ENCODE peak calls at places on chromosomes 11 and 22, in ten cellular contexts. One of them, this sample, is unnamed.

GRCh38 chr11:34406413-34406812 is 32.3 kb upstream of the CAT start:
- DNase-seq in neural progenitor cell: no peak
- DNase-seq in BJ: no peak
- DNase-seq in SK-N-SH: no peak
- DNase-seq in mammary epithelial cell: no peak
- DNase-seq in NB4: no peak
- DNase-seq in astrocyte: no peak
- DNase-seq in adrenal gland: no peak
- DNase-seq in tibial artery: no peak
- DNase-seq in cardiac muscle cell: no peak
- DNase-seq in this sample: no peak

GRCh38 chr11:63961608-63962412 is 12.6 kb upstream of the COX8A start:
- DNase-seq in NB4: peak
- DNase-seq in BJ: no peak
- DNase-seq in tibial artery: no peak
- DNase-seq in mammary epithelial cell: peak
- DNase-seq in astrocyte: no peak
- DNase-seq in cardiac muscle cell: peak
- DNase-seq in adrenal gland: no peak
- DNase-seq in SK-N-SH: peak
- DNase-seq in neural progenitor cell: peak
- DNase-seq in this sample: peak

GRCh38 chr11:30992513-30992849 is 377.1 kb downstream of the DCDC1 start:
- DNase-seq in tibial artery: no peak
- DNase-seq in NB4: no peak
- DNase-seq in BJ: no peak
- DNase-seq in cardiac muscle cell: no peak
- DNase-seq in neural progenitor cell: no peak
- DNase-seq in SK-N-SH: no peak
- DNase-seq in adrenal gland: no peak
- DNase-seq in astrocyte: no peak
- DNase-seq in mammary epithelial cell: no peak
- DNase-seq in this sample: no peak

GRCh38 chr11:6319001-6319878 is 1.1 kb downstream of the CAVIN3 start:
- DNase-seq in SK-N-SH: peak
- DNase-seq in tibial artery: peak
- DNase-seq in adrenal gland: no peak
- DNase-seq in astrocyte: no peak
- DNase-seq in mammary epithelial cell: peak
- DNase-seq in neural progenitor cell: peak
- DNase-seq in NB4: no peak
- DNase-seq in cardiac muscle cell: peak
- DNase-seq in BJ: no peak
- DNase-seq in this sample: no peak

GRCh38 chr11:55942785-55943392 is 6.7 kb upstream of the OR5I1 start:
- DNase-seq in BJ: no peak
- DNase-seq in neural progenitor cell: peak
- DNase-seq in cardiac muscle cell: peak
- DNase-seq in tibial artery: no peak
- DNase-seq in SK-N-SH: peak
- DNase-seq in NB4: peak
- DNase-seq in mammary epithelial cell: peak
- DNase-seq in astrocyte: no peak
- DNase-seq in adrenal gland: no peak
- DNase-seq in this sample: no peak

GRCh38 chr11:97525273-97525672 is 1135.5 kb downstream of the JRKL start:
- DNase-seq in SK-N-SH: no peak
- DNase-seq in adrenal gland: no peak
- DNase-seq in tibial artery: no peak
- DNase-seq in NB4: no peak
- DNase-seq in mammary epithelial cell: no peak
- DNase-seq in astrocyte: no peak
- DNase-seq in BJ: no peak
- DNase-seq in neural progenitor cell: no peak
- DNase-seq in cardiac muscle cell: peak
- DNase-seq in this sample: no peak

GRCh38 chr11:2995091-2995561 is 3.0 kb upstream of the NAP1L4 start:
- DNase-seq in tibial artery: no peak
- DNase-seq in cardiac muscle cell: no peak
- DNase-seq in SK-N-SH: no peak
- DNase-seq in mammary epithelial cell: no peak
- DNase-seq in NB4: no peak
- DNase-seq in neural progenitor cell: no peak
- DNase-seq in adrenal gland: no peak
- DNase-seq in BJ: no peak
- DNase-seq in astrocyte: no peak
- DNase-seq in this sample: no peak

GRCh38 chr11:43399983-43400630 is 41.4 kb downstream of the TTC17 start:
- DNase-seq in tibial artery: no peak
- DNase-seq in NB4: no peak
- DNase-seq in neural progenitor cell: no peak
- DNase-seq in cardiac muscle cell: no peak
- DNase-seq in mammary epithelial cell: no peak
- DNase-seq in BJ: no peak
- DNase-seq in SK-N-SH: no peak
- DNase-seq in adrenal gland: no peak
- DNase-seq in astrocyte: no peak
- DNase-seq in this sample: no peak

GRCh38 chr11:69012092-69013008 is 696 bp downstream of the MRGPRF start:
- DNase-seq in neural progenitor cell: peak
- DNase-seq in astrocyte: no peak
- DNase-seq in SK-N-SH: peak
- DNase-seq in adrenal gland: no peak
- DNase-seq in cardiac muscle cell: peak
- DNase-seq in tibial artery: no peak
- DNase-seq in NB4: peak
- DNase-seq in mammary epithelial cell: no peak
- DNase-seq in BJ: no peak
- DNase-seq in this sample: no peak

GRCh38 chr11:35292290-35292689 is 127.1 kb downstream of the SLC1A2 start:
- DNase-seq in BJ: no peak
- DNase-seq in astrocyte: no peak
- DNase-seq in NB4: no peak
- DNase-seq in neural progenitor cell: peak
- DNase-seq in cardiac muscle cell: no peak
- DNase-seq in SK-N-SH: peak
- DNase-seq in adrenal gland: no peak
- DNase-seq in mammary epithelial cell: no peak
- DNase-seq in tibial artery: no peak
- DNase-seq in this sample: no peak

GRCh38 chr22:46389081-46389480 is 53.6 kb downstream of the TRMU start:
- DNase-seq in cardiac muscle cell: no peak
- DNase-seq in adrenal gland: no peak
- DNase-seq in tibial artery: no peak
- DNase-seq in NB4: no peak
- DNase-seq in SK-N-SH: no peak
- DNase-seq in mammary epithelial cell: no peak
- DNase-seq in neural progenitor cell: no peak
- DNase-seq in BJ: no peak
- DNase-seq in astrocyte: no peak
- DNase-seq in this sample: no peak

GRCh38 chr22:25109878-25110595 is 89.6 kb upstream of the CRYBB3 start:
- DNase-seq in BJ: no peak
- DNase-seq in astrocyte: no peak
- DNase-seq in mammary epithelial cell: no peak
- DNase-seq in neural progenitor cell: no peak
- DNase-seq in tibial artery: no peak
- DNase-seq in NB4: no peak
- DNase-seq in SK-N-SH: no peak
- DNase-seq in cardiac muscle cell: no peak
- DNase-seq in adrenal gland: no peak
- DNase-seq in this sample: no peak

GRCh38 chr11:125343732-125344131 is 152.3 kb downstream of the FEZ1 start:
- DNase-seq in mammary epithelial cell: no peak
- DNase-seq in tibial artery: peak
- DNase-seq in NB4: no peak
- DNase-seq in BJ: no peak
- DNase-seq in neural progenitor cell: no peak
- DNase-seq in cardiac muscle cell: peak
- DNase-seq in astrocyte: peak
- DNase-seq in SK-N-SH: no peak
- DNase-seq in adrenal gland: no peak
- DNase-seq in this sample: peak

GRCh38 chr11:96293583-96293982 is 49.4 kb downstream of the MAML2 start:
- DNase-seq in cardiac muscle cell: peak
- DNase-seq in SK-N-SH: no peak
- DNase-seq in astrocyte: peak
- DNase-seq in NB4: peak
- DNase-seq in mammary epithelial cell: no peak
- DNase-seq in adrenal gland: no peak
- DNase-seq in neural progenitor cell: no peak
- DNase-seq in tibial artery: no peak
- DNase-seq in BJ: no peak
- DNase-seq in this sample: no peak
- H3K4me3 ChIP-seq in cardiac muscle cell: no peak
- H3K4me3 ChIP-seq in SK-N-SH: peak
- H3K4me3 ChIP-seq in astrocyte: no peak
- H3K4me3 ChIP-seq in NB4: no peak
- H3K4me3 ChIP-seq in mammary epithelial cell: peak
- H3K4me3 ChIP-seq in adrenal gland: no peak
- H3K4me3 ChIP-seq in neural progenitor cell: no peak
- H3K4me3 ChIP-seq in tibial artery: peak
- H3K4me3 ChIP-seq in BJ: no peak
- H3K4me3 ChIP-seq in this sample: no peak

GRCh38 chr11:12196335-12196734 is 85.9 kb downstream of the MICAL2 start:
- DNase-seq in BJ: no peak
- DNase-seq in SK-N-SH: no peak
- DNase-seq in neural progenitor cell: no peak
- DNase-seq in NB4: no peak
- DNase-seq in adrenal gland: no peak
- DNase-seq in mammary epithelial cell: no peak
- DNase-seq in astrocyte: no peak
- DNase-seq in cardiac muscle cell: no peak
- DNase-seq in tibial artery: peak
- DNase-seq in this sample: no peak

GRCh38 chr11:12193515-12194336 is 83.3 kb downstream of the MICAL2 start:
- DNase-seq in SK-N-SH: no peak
- DNase-seq in tibial artery: peak
- DNase-seq in mammary epithelial cell: no peak
- DNase-seq in NB4: no peak
- DNase-seq in BJ: no peak
- DNase-seq in neural progenitor cell: no peak
- DNase-seq in adrenal gland: no peak
- DNase-seq in astrocyte: no peak
- DNase-seq in cardiac muscle cell: no peak
- DNase-seq in this sample: no peak

GRCh38 chr11:12198261-12198925 is 88.0 kb downstream of the MICAL2 start:
- DNase-seq in neural progenitor cell: no peak
- DNase-seq in SK-N-SH: no peak
- DNase-seq in BJ: no peak
- DNase-seq in astrocyte: no peak
- DNase-seq in cardiac muscle cell: no peak
- DNase-seq in tibial artery: peak
- DNase-seq in NB4: no peak
- DNase-seq in adrenal gland: no peak
- DNase-seq in mammary epithelial cell: no peak
- DNase-seq in this sample: no peak

GRCh38 chr11:12196862-12197261 is 86.5 kb downstream of the MICAL2 start:
- DNase-seq in NB4: no peak
- DNase-seq in BJ: no peak
- DNase-seq in tibial artery: no peak
- DNase-seq in mammary epithelial cell: no peak
- DNase-seq in adrenal gland: no peak
- DNase-seq in neural progenitor cell: no peak
- DNase-seq in cardiac muscle cell: no peak
- DNase-seq in astrocyte: no peak
- DNase-seq in SK-N-SH: no peak
- DNase-seq in this sample: no peak

GRCh38 chr11:12195773-12196172 is 85.4 kb downstream of the MICAL2 start:
- DNase-seq in SK-N-SH: no peak
- DNase-seq in NB4: peak
- DNase-seq in astrocyte: no peak
- DNase-seq in neural progenitor cell: no peak
- DNase-seq in mammary epithelial cell: no peak
- DNase-seq in cardiac muscle cell: no peak
- DNase-seq in adrenal gland: no peak
- DNase-seq in tibial artery: peak
- DNase-seq in BJ: no peak
- DNase-seq in this sample: no peak
- H3K4me3 ChIP-seq in SK-N-SH: no peak
- H3K4me3 ChIP-seq in NB4: no peak
- H3K4me3 ChIP-seq in astrocyte: no peak
- H3K4me3 ChIP-seq in neural progenitor cell: no peak
- H3K4me3 ChIP-seq in mammary epithelial cell: no peak
- H3K4me3 ChIP-seq in cardiac muscle cell: no peak
- H3K4me3 ChIP-seq in adrenal gland: no peak
- H3K4me3 ChIP-seq in tibial artery: no peak
- H3K4me3 ChIP-seq in BJ: no peak
- H3K4me3 ChIP-seq in this sample: no peak

GRCh38 chr11:114258696-114259095 is 37.5 kb upstream of the NNMT start:
- DNase-seq in tibial artery: no peak
- DNase-seq in BJ: no peak
- DNase-seq in neural progenitor cell: no peak
- DNase-seq in astrocyte: no peak
- DNase-seq in NB4: peak
- DNase-seq in mammary epithelial cell: no peak
- DNase-seq in adrenal gland: no peak
- DNase-seq in cardiac muscle cell: no peak
- DNase-seq in SK-N-SH: no peak
- DNase-seq in this sample: no peak
- H3K4me3 ChIP-seq in tibial artery: no peak
- H3K4me3 ChIP-seq in BJ: no peak
- H3K4me3 ChIP-seq in neural progenitor cell: no peak
- H3K4me3 ChIP-seq in astrocyte: no peak
- H3K4me3 ChIP-seq in NB4: no peak
- H3K4me3 ChIP-seq in mammary epithelial cell: no peak
- H3K4me3 ChIP-seq in adrenal gland: no peak
- H3K4me3 ChIP-seq in cardiac muscle cell: no peak
- H3K4me3 ChIP-seq in SK-N-SH: no peak
- H3K4me3 ChIP-seq in this sample: no peak

GRCh38 chr22:36330127-36330526 is 57.6 kb downstream of the MYH9 start:
- DNase-seq in tibial artery: no peak
- DNase-seq in adrenal gland: peak
- DNase-seq in mammary epithelial cell: no peak
- DNase-seq in astrocyte: no peak
- DNase-seq in SK-N-SH: no peak
- DNase-seq in BJ: no peak
- DNase-seq in neural progenitor cell: no peak
- DNase-seq in NB4: no peak
- DNase-seq in cardiac muscle cell: no peak
- DNase-seq in this sample: no peak

GRCh38 chr22:36330655-36331305 is 57.0 kb downstream of the MYH9 start:
- DNase-seq in SK-N-SH: no peak
- DNase-seq in adrenal gland: peak
- DNase-seq in astrocyte: peak
- DNase-seq in mammary epithelial cell: no peak
- DNase-seq in BJ: no peak
- DNase-seq in tibial artery: peak
- DNase-seq in neural progenitor cell: no peak
- DNase-seq in NB4: peak
- DNase-seq in cardiac muscle cell: peak
- DNase-seq in this sample: no peak

GRCh38 chr22:36332623-36333331 is 55.0 kb downstream of the MYH9 start:
- DNase-seq in cardiac muscle cell: peak
- DNase-seq in neural progenitor cell: no peak
- DNase-seq in astrocyte: peak
- DNase-seq in tibial artery: peak
- DNase-seq in adrenal gland: no peak
- DNase-seq in SK-N-SH: no peak
- DNase-seq in mammary epithelial cell: peak
- DNase-seq in NB4: peak
- DNase-seq in BJ: no peak
- DNase-seq in this sample: peak

GRCh38 chr22:36331912-36332622 is 55.7 kb downstream of the MYH9 start:
- DNase-seq in adrenal gland: peak
- DNase-seq in tibial artery: peak
- DNase-seq in SK-N-SH: peak
- DNase-seq in NB4: peak
- DNase-seq in cardiac muscle cell: peak
- DNase-seq in astrocyte: no peak
- DNase-seq in BJ: no peak
- DNase-seq in mammary epithelial cell: no peak
- DNase-seq in neural progenitor cell: no peak
- DNase-seq in this sample: no peak

GRCh38 chr22:36331306-36331911 is 56.4 kb downstream of the MYH9 start:
- DNase-seq in astrocyte: peak
- DNase-seq in adrenal gland: peak
- DNase-seq in mammary epithelial cell: peak
- DNase-seq in cardiac muscle cell: peak
- DNase-seq in BJ: peak
- DNase-seq in NB4: peak
- DNase-seq in neural progenitor cell: no peak
- DNase-seq in tibial artery: peak
- DNase-seq in SK-N-SH: peak
- DNase-seq in this sample: peak
- H3K4me3 ChIP-seq in astrocyte: no peak
- H3K4me3 ChIP-seq in adrenal gland: no peak
- H3K4me3 ChIP-seq in mammary epithelial cell: no peak
- H3K4me3 ChIP-seq in cardiac muscle cell: no peak
- H3K4me3 ChIP-seq in BJ: no peak
- H3K4me3 ChIP-seq in NB4: peak
- H3K4me3 ChIP-seq in neural progenitor cell: no peak
- H3K4me3 ChIP-seq in tibial artery: no peak
- H3K4me3 ChIP-seq in SK-N-SH: no peak
- H3K4me3 ChIP-seq in this sample: no peak

This sample was measured in skeletal muscle cell.